ENCODE peak calls at places on chromosomes 2 and 18, in seven cellular contexts. One of them, this sample, is unnamed.

GRCh38 chr18:59839931-59840685 is 59.7 kb upstream of the PMAIP1 start:
- DNase-seq in OCI-LY7: no peak
- DNase-seq in GM12878: no peak
- DNase-seq in neural progenitor cell: no peak
- DNase-seq in GM23248: no peak
- DNase-seq in H1: no peak
- DNase-seq in HCT116: no peak
- DNase-seq in this sample: no peak

GRCh38 chr2:85878719-85879390 is 9.9 kb downstream of the ST3GAL5 start:
- DNase-seq in GM12878: no peak
- DNase-seq in neural progenitor cell: no peak
- DNase-seq in OCI-LY7: no peak
- DNase-seq in HCT116: no peak
- DNase-seq in GM23248: peak; percentile 61
- DNase-seq in H1: no peak
- DNase-seq in this sample: no peak

GRCh38 chr2:236117861-236118269 is 50.3 kb downstream of the GBX2 start:
- DNase-seq in GM23248: no peak
- DNase-seq in H1: no peak
- DNase-seq in neural progenitor cell: peak; percentile 53
- DNase-seq in HCT116: no peak
- DNase-seq in GM12878: no peak
- DNase-seq in OCI-LY7: no peak
- DNase-seq in this sample: no peak

GRCh38 chr18:60389314-60389713 is 16.7 kb upstream of the MC4R start:
- DNase-seq in HCT116: no peak
- DNase-seq in neural progenitor cell: no peak
- DNase-seq in H1: no peak
- DNase-seq in GM23248: no peak
- DNase-seq in GM12878: no peak
- DNase-seq in OCI-LY7: no peak
- DNase-seq in this sample: no peak

GRCh38 chr2:73925853-73926492 is 707 bp upstream of the DGUOK start:
- DNase-seq in HCT116: no peak
- DNase-seq in GM23248: no peak
- DNase-seq in GM12878: no peak
- DNase-seq in OCI-LY7: peak; percentile 16
- DNase-seq in neural progenitor cell: no peak
- DNase-seq in H1: no peak
- DNase-seq in this sample: no peak

GRCh38 chr2:6578417-6578816 is 287.3 kb downstream of the CMPK2 start:
- DNase-seq in GM12878: no peak
- DNase-seq in HCT116: no peak
- DNase-seq in neural progenitor cell: no peak
- DNase-seq in OCI-LY7: no peak
- DNase-seq in GM23248: no peak
- DNase-seq in H1: no peak
- DNase-seq in this sample: no peak

GRCh38 chr2:75431276-75431675 is 129.5 kb downstream of the EVA1A start:
- DNase-seq in GM12878: peak; percentile 44
- DNase-seq in neural progenitor cell: no peak
- DNase-seq in H1: no peak
- DNase-seq in HCT116: no peak
- DNase-seq in OCI-LY7: peak; percentile 47
- DNase-seq in GM23248: no peak
- DNase-seq in this sample: no peak

GRCh38 chr2:234305846-234306245 is 191.0 kb downstream of the ARL4C start:
- DNase-seq in GM23248: no peak
- DNase-seq in GM12878: no peak
- DNase-seq in OCI-LY7: no peak
- DNase-seq in neural progenitor cell: no peak
- DNase-seq in HCT116: no peak
- DNase-seq in H1: no peak
- DNase-seq in this sample: no peak

GRCh38 chr18:31439807-31440325 is 7.7 kb upstream of the DSG3 start:
- DNase-seq in OCI-LY7: no peak
- DNase-seq in HCT116: no peak
- DNase-seq in GM12878: no peak
- DNase-seq in neural progenitor cell: no peak
- DNase-seq in H1: no peak
- DNase-seq in GM23248: no peak
- DNase-seq in this sample: no peak

GRCh38 chr2:238845583-238846480 is 2.1 kb upstream of the TWIST2 start:
- DNase-seq in GM23248: peak; percentile 58
- DNase-seq in GM12878: no peak
- DNase-seq in neural progenitor cell: no peak
- DNase-seq in H1: peak; percentile 50
- DNase-seq in HCT116: no peak
- DNase-seq in OCI-LY7: no peak
- DNase-seq in this sample: no peak

GRCh38 chr2:133836691-133837090 is 268.4 kb upstream of the NCKAP5 start:
- DNase-seq in H1: no peak
- DNase-seq in HCT116: no peak
- DNase-seq in GM12878: no peak
- DNase-seq in neural progenitor cell: no peak
- DNase-seq in OCI-LY7: no peak
- DNase-seq in GM23248: peak; percentile 53
- DNase-seq in this sample: no peak

GRCh38 chr2:235432741-235433520 is 60.9 kb upstream of the AGAP1 start:
- DNase-seq in GM12878: no peak
- DNase-seq in OCI-LY7: no peak
- DNase-seq in neural progenitor cell: no peak
- DNase-seq in H1: no peak
- DNase-seq in GM23248: no peak
- DNase-seq in HCT116: no peak
- DNase-seq in this sample: no peak

GRCh38 chr2:28635251-28635650 is 116.4 kb upstream of the PPP1CB start:
- DNase-seq in H1: no peak
- DNase-seq in neural progenitor cell: no peak
- DNase-seq in GM23248: no peak
- DNase-seq in GM12878: no peak
- DNase-seq in HCT116: no peak
- DNase-seq in OCI-LY7: no peak
- DNase-seq in this sample: no peak

GRCh38 chr2:172927381-172928357 is 148.0 kb upstream of the MAP3K20 start:
- DNase-seq in GM23248: peak; percentile 70
- DNase-seq in OCI-LY7: no peak
- DNase-seq in GM12878: no peak
- DNase-seq in H1: no peak
- DNase-seq in neural progenitor cell: no peak
- DNase-seq in HCT116: no peak
- DNase-seq in this sample: no peak

GRCh38 chr18:79680100-79680879 is 687 bp downstream of the CTDP1 start:
- DNase-seq in GM23248: peak; percentile 87
- DNase-seq in HCT116: no peak
- DNase-seq in GM12878: no peak
- DNase-seq in H1: peak; percentile 55
- DNase-seq in neural progenitor cell: peak; percentile 67
- DNase-seq in OCI-LY7: peak; percentile 4
- DNase-seq in this sample: peak; percentile 63

GRCh38 chr2:70070557-70071268 is 16.6 kb upstream of the PCBP1 start:
- DNase-seq in H1: no peak
- DNase-seq in OCI-LY7: peak; percentile 88
- DNase-seq in GM12878: no peak
- DNase-seq in HCT116: peak; percentile 69
- DNase-seq in GM23248: peak; percentile 92
- DNase-seq in neural progenitor cell: peak; percentile 86
- DNase-seq in this sample: peak; percentile 44

GRCh38 chr18:9811978-9812377 is 73.8 kb upstream of the TXNDC2 start:
- DNase-seq in HCT116: no peak
- DNase-seq in GM12878: no peak
- DNase-seq in H1: no peak
- DNase-seq in OCI-LY7: no peak
- DNase-seq in neural progenitor cell: no peak
- DNase-seq in GM23248: no peak
- DNase-seq in this sample: no peak

GRCh38 chr2:60608679-60609078 is 55.2 kb upstream of the BCL11A start:
- DNase-seq in H1: no peak
- DNase-seq in GM12878: no peak
- DNase-seq in OCI-LY7: no peak
- DNase-seq in GM23248: no peak
- DNase-seq in HCT116: no peak
- DNase-seq in neural progenitor cell: no peak
- DNase-seq in this sample: no peak

GRCh38 chr2:222825031-222825430 is 35.8 kb upstream of the ACSL3 start:
- DNase-seq in GM12878: no peak
- DNase-seq in OCI-LY7: no peak
- DNase-seq in HCT116: no peak
- DNase-seq in H1: no peak
- DNase-seq in GM23248: no peak
- DNase-seq in neural progenitor cell: no peak
- DNase-seq in this sample: no peak

GRCh38 chr2:66477125-66477842 is 42.4 kb downstream of the MEIS1 start:
- DNase-seq in neural progenitor cell: no peak
- DNase-seq in H1: no peak
- DNase-seq in HCT116: no peak
- DNase-seq in GM12878: no peak
- DNase-seq in GM23248: peak; percentile 13
- DNase-seq in OCI-LY7: no peak
- DNase-seq in this sample: no peak

DNA sequence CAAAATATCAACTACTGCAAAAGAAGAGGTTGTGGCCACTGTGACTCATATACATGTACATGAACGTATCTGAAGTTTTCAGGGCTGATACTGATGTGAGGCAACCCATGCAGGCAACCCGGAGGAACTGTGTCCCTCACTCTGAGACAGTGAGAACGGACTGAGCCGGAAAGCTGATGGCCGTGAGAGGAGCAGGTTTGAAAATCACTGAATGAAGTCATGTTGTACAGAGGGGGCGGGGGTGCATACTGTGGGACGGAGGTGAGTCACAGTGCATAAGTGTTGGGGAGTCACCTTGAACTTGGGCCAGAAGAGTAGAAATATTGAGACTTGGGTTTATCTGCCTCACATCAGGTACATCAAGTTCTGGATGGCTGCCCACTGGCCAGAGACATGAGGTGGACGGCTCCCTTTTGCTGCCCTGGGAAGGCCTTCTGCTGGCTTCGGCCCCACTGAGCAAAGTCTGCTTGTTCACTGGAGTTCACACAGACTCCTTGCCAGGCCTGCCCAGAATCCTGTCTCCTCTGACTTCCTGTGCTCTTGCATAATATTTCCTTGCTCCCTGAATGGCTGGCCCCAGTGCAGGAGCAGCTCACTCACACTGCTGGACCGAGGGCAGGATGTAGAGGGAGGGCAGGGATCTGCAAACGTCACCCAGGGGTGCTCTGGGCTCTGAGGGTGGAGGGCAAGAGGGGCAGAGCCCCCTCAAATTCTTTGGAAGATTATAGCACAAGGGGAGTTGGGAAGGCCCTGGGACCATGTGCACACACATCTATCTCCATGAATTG is 18.1 kb downstream of the EPAS1 start:
- DNase-seq in HCT116: peak; percentile 52
- DNase-seq in GM23248: peak; percentile 100
- DNase-seq in OCI-LY7: no peak
- DNase-seq in H1: no peak
- DNase-seq in GM12878: no peak
- DNase-seq in neural progenitor cell: no peak
- DNase-seq in this sample: peak; percentile 98
- H3K4me2 ChIP-seq in HCT116: peak overlapping the region; percentile 77
- H3K4me2 ChIP-seq in GM23248: peak overlapping the region; percentile 60
- H3K4me2 ChIP-seq in OCI-LY7: no peak overlapping the region
- H3K4me2 ChIP-seq in H1: no peak overlapping the region
- H3K4me2 ChIP-seq in GM12878: no peak overlapping the region
- H3K4me2 ChIP-seq in neural progenitor cell: no peak overlapping the region
- H3K4me2 ChIP-seq in this sample: peak overlapping the region; percentile 66

GRCh38 chr2:43490387-43490786 is 105.5 kb downstream of the THADA start:
- DNase-seq in GM23248: no peak
- DNase-seq in GM12878: no peak
- DNase-seq in HCT116: no peak
- DNase-seq in OCI-LY7: no peak
- DNase-seq in neural progenitor cell: peak; percentile 8
- DNase-seq in H1: no peak
- DNase-seq in this sample: no peak
- H3K4me2 ChIP-seq in GM23248: no peak overlapping the region
- H3K4me2 ChIP-seq in GM12878: no peak overlapping the region
- H3K4me2 ChIP-seq in HCT116: no peak overlapping the region
- H3K4me2 ChIP-seq in OCI-LY7: no peak overlapping the region
- H3K4me2 ChIP-seq in neural progenitor cell: no peak overlapping the region
- H3K4me2 ChIP-seq in H1: no peak overlapping the region
- H3K4me2 ChIP-seq in this sample: no peak overlapping the region

DNA sequence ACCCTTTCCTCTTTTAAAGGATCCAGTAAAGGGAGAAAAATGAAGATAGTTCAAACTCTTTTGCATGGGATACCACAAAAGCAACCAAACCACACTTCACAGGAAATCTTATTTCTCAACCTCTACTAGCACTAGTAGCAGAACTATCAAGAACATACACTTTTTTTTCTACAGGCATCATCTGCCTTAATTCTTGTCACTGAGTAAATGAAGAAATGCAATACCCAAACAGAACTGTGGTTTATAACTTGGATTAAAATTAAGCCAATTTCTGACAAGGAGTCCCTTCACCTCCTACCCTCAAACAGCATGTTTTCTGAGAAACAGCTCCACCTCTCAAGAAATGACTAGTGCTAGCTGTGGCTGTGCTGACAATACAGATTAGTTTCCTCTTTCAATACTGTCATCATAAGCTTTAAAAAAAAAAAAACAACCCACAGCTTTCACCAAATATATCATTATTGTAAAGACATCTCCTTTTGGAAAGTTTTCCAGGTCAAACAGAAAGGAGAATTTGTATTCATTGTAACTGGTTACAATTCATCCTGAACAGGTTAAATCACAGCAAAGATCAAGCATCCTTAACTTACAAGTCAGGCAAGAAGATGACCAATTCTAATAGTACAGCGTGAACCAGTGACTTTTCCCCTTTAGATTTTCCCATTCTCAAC is 44.4 kb downstream of the PTPN2 start:
- DNase-seq in GM12878: peak; percentile 82
- DNase-seq in HCT116: no peak
- DNase-seq in H1: no peak
- DNase-seq in OCI-LY7: peak; percentile 42
- DNase-seq in neural progenitor cell: no peak
- DNase-seq in GM23248: peak; percentile 42
- DNase-seq in this sample: no peak
- H3K4me2 ChIP-seq in GM12878: peak overlapping the region; percentile 96
- H3K4me2 ChIP-seq in HCT116: no peak overlapping the region
- H3K4me2 ChIP-seq in H1: no peak overlapping the region
- H3K4me2 ChIP-seq in OCI-LY7: peak overlapping the region; percentile 76
- H3K4me2 ChIP-seq in neural progenitor cell: no peak overlapping the region
- H3K4me2 ChIP-seq in GM23248: peak overlapping the region; percentile 19
- H3K4me2 ChIP-seq in this sample: peak overlapping the region; percentile 84

DNA sequence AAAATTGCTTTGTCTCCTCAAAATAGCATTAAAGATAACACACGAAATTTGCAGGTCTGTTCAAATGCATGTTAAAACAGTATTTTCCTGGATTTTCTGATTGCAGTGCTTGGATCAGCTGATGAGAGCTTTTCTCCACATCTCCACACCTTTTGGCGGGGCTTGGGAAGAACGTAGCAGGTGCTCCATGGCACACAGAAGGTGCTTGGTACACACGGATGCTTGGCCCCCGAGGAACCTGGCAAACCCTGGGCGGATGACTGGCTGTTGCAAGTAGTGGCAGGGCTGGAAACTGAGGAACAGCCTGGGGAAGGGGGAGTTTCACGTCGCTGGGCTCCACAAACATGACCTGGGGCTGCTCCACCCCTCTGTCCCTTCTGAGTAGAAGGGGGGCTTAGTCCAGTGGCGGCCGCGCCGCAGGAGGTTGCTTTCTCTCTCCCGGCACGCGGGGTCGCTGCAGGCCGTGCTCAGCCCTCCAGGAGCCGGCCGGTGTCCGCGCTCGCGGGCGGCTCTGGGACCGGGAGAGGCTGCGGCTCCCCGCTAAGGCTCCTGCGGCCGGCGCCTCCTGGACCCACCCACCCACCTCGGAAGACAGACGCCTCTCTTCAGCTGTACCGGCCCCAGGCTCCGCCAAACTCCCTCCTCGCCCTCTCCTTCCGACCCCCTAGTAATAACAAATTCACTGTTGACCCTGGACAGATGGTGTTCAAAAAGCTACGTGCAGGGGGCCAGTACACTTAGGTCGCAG is 69.3 kb downstream of the MARCO start:
- DNase-seq in HCT116: peak; percentile 16
- DNase-seq in GM23248: peak; percentile 78
- DNase-seq in OCI-LY7: no peak
- DNase-seq in GM12878: no peak
- DNase-seq in H1: peak; percentile 87
- DNase-seq in neural progenitor cell: peak; percentile 90
- DNase-seq in this sample: no peak
- H3K4me2 ChIP-seq in HCT116: peak overlapping the region; percentile 60
- H3K4me2 ChIP-seq in GM23248: peak overlapping the region; percentile 59
- H3K4me2 ChIP-seq in OCI-LY7: no peak overlapping the region
- H3K4me2 ChIP-seq in GM12878: no peak overlapping the region
- H3K4me2 ChIP-seq in H1: peak overlapping the region; percentile 60
- H3K4me2 ChIP-seq in neural progenitor cell: peak overlapping the region; percentile 77
- H3K4me2 ChIP-seq in this sample: peak overlapping the region; percentile 60